ENCODE peak calls at places on chromosomes 6 and 20, in four cellular contexts. K, H, A and U are unnamed samples.

GRCh38 chr20:25325997-25326396 is 64.6 kb downstream of the ABHD12 start:
- DNase-seq in A (no peak), H (no peak), K (no peak), U (no peak)

GRCh38 chr6:44504321-44504761 is 116.8 kb downstream of the CDC5L start:
- DNase-seq in K (no peak), H (no peak), A (no peak), U (no peak)

GRCh38 chr6:163579111-163579879 is 164.8 kb downstream of the QKI start:
- DNase-seq in A (no peak), K (no peak), H (no peak), U (no peak)

GRCh38 chr6:162690158-162690557 is 37.4 kb downstream of the PRKN start:
- DNase-seq in K (no peak), H (no peak), A (no peak), U (no peak)

GRCh38 chr6:30915591-30915946 is 1.5 kb downstream of the VARS2 start:
- DNase-seq in K (peak), A (peak), H (no peak), U (peak)

GRCh38 chr20:2652724-2653510 is 485 bp downstream of the NOP56 start:
- DNase-seq in K (no peak), A (peak), H (no peak), U (peak)

GRCh38 chr6:44386929-44387345 is 569 bp upstream of the CDC5L start:
- DNase-seq in K (peak), H (no peak), A (peak), U (peak)

GRCh38 chr20:40414843-40415615 is 274.0 kb downstream of the MAFB start:
- DNase-seq in A (peak), H (no peak), K (no peak), U (no peak)

GRCh38 chr6:144377586-144377985 is 92.5 kb downstream of the UTRN start:
- DNase-seq in H (no peak), K (peak), A (no peak), U (peak)

GRCh38 chr6:37696220-37696840 is 1.4 kb downstream of the MDGA1 start:
- DNase-seq in K (peak), H (peak), A (peak), U (peak)

GRCh38 chr20:61683721-61684120 is 382.0 kb downstream of the TAF4 start:
- DNase-seq in K (no peak), H (no peak), A (no peak), U (no peak)

GRCh38 chr6:15901141-15902115 is 227.5 kb upstream of the MYLIP start:
- DNase-seq in K (no peak), H (no peak), A (no peak), U (no peak)

GRCh38 chr20:266213-266603 is 8.7 kb downstream of the DEFB132 start:
- DNase-seq in H (no peak), K (no peak), A (no peak), U (no peak)
- H3K4me3 ChIP-seq in H (no peak), K (no peak), A (no peak), U (peak)

DNA sequence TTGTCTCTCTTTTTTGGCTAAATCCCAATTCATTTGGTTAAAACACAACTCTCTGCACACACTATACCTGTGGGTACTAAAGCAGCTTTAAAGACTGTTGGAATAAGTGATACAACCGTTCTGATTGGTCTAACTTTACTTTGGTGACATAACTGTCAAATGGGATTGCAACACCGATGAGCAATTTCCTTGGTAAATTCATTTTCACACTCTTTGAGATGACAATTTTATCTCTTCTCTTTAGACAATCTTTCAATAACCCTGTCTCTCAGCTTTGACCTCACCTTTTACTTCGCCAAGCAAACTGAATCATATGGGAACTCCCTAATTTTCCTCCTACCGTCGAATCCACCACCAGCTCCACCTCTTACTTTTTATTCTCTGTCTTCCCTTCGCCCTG is 60.8 kb downstream of the ECT2L start:
- DNase-seq in H (no peak), A (no peak), K (no peak), U (no peak)
- TF ChIP-seq CTCF in H (no peak), A (no peak), K (no peak), U (no peak)

GRCh38 chr6:111090766-111091165 is 3.5 kb downstream of the SLC16A10 start:
- DNase-seq in H (no peak), K (no peak), A (no peak), U (no peak)

GRCh38 chr6:111086685-111087084 is 618 bp upstream of the SLC16A10 start:
- DNase-seq in H (no peak), K (no peak), A (no peak), U (no peak)

GRCh38 chr6:111087106-111087835 is at the start of gene SLC16A10:
- DNase-seq in A (peak), H (peak), K (no peak), U (peak)

GRCh38 chr6:111087871-111088667 is 766 bp downstream of the SLC16A10 start:
- DNase-seq in K (no peak), A (peak), H (peak), U (no peak)

GRCh38 chr6:111088668-111089003 is 1.3 kb downstream of the SLC16A10 start:
- DNase-seq in A (no peak), H (no peak), K (no peak), U (no peak)
- H3K4me3 ChIP-seq in A (peak), H (no peak), K (no peak), U (no peak)

GRCh38 chr20:36114707-36115106 is 39.8 kb upstream of the EPB41L1 start:
- DNase-seq in K (no peak), H (no peak), A (no peak), U (no peak)
- TF ChIP-seq CTCF in K (no peak), H (no peak), A (no peak), U (no peak)

GRCh38 chr20:17571967-17572638 is 2.2 kb downstream of the DSTN start:
- DNase-seq in H (no peak), K (no peak), A (peak), U (no peak)
- H3K4me3 ChIP-seq in H (peak), K (peak), A (peak), U (peak)

GRCh38 chr6:39107641-39108040 is 7.3 kb downstream of the SAYSD1 start:
- DNase-seq in A (no peak), H (no peak), K (no peak), U (no peak)
- TF ChIP-seq CTCF in A (no peak), H (no peak), K (no peak), U (no peak)

GRCh38 chr6:75794954-75795739 is 46.1 kb downstream of the MYO6 start:
- DNase-seq in H (no peak), A (no peak), K (peak), U (no peak)

GRCh38 chr6:75802366-75802765 is 53.3 kb downstream of the MYO6 start:
- DNase-seq in K (peak), H (no peak), A (no peak), U (no peak)

GRCh38 chr6:75796723-75797122 is 47.7 kb downstream of the MYO6 start:
- DNase-seq in A (no peak), H (no peak), K (no peak), U (no peak)

GRCh38 chr6:75800708-75801505 is 51.9 kb downstream of the MYO6 start:
- DNase-seq in K (no peak), A (no peak), H (no peak), U (no peak)

GRCh38 chr6:75800133-75800532 is 51.1 kb downstream of the MYO6 start:
- DNase-seq in H (no peak), A (no peak), K (no peak), U (no peak)
- H3K4me3 ChIP-seq in H (no peak), A (no peak), K (no peak), U (no peak)